ENCODE peak calls at places on chromosomes 13 and 19, in eight cellular contexts. X, D, S, E, I, M, W and Q are unnamed samples.

GRCh38 chr19:9836021-9836420 is 903 bp downstream of the PIN1 start:
- DNase-seq in D (no peak), X (no peak), E (peak; percentile 39), M (no peak), I (no peak), S (no peak), W (no peak), Q (no peak)

GRCh38 chr13:70613295-70613694 is 505.0 kb upstream of the KLHL1 start:
- DNase-seq in S (no peak), X (no peak), I (no peak), D (no peak), E (peak; percentile 28), W (no peak), M (no peak), Q (no peak)

GRCh38 chr19:46984077-46985010 is 35.3 kb upstream of the NPAS1 start:
- DNase-seq in W (no peak), D (no peak), M (peak; percentile 83), S (peak; percentile 74), I (no peak), E (peak; percentile 83), X (peak; percentile 69), Q (no peak)

GRCh38 chr13:73109288-73109899 is 50.6 kb downstream of the KLF5 start:
- DNase-seq in I (no peak), D (no peak), X (no peak), W (no peak), S (no peak), M (no peak), E (no peak), Q (no peak)

GRCh38 chr19:50371914-50372475 is 4.3 kb upstream of the NR1H2 start:
- DNase-seq in W (no peak), M (no peak), D (no peak), I (no peak), E (no peak), X (no peak), S (no peak), Q (no peak)

GRCh38 chr19:42252365-42253244 is 2.3 kb downstream of the ERF start:
- DNase-seq in I (no peak), E (peak; percentile 47), X (no peak), D (peak; percentile 72), M (peak; percentile 66), S (peak; percentile 65), W (no peak), Q (no peak)

GRCh38 chr13:59774511-59774911 is 389.2 kb downstream of the DIAPH3 start:
- DNase-seq in D (no peak), E (peak; percentile 77), S (no peak), X (no peak), W (no peak), I (no peak), M (no peak), Q (no peak)

GRCh38 chr13:41311607-41312500 is 787 bp downstream of the NAA16 start:
- DNase-seq in D (peak; percentile 75), S (peak; percentile 68), M (peak; percentile 51), E (peak; percentile 52), W (peak; percentile 53), X (peak; percentile 64), I (no peak), Q (peak; percentile 66)

GRCh38 chr13:36131215-36131930 is at the start of gene DCLK1:
- DNase-seq in E (peak; percentile 31), X (peak; percentile 88), I (no peak), D (peak; percentile 82), W (peak; percentile 21), S (peak; percentile 24), M (peak; percentile 73), Q (no peak)

GRCh38 chr19:48859711-48860572 is 8.5 kb downstream of the PLEKHA4 start:
- DNase-seq in S (peak; percentile 92), E (no peak), D (no peak), W (no peak), M (peak; percentile 41), X (no peak), I (no peak), Q (no peak)

GRCh38 chr19:49042177-49042576 is 1.5 kb upstream of the CGB5 start:
- DNase-seq in D (no peak), S (no peak), W (no peak), X (no peak), I (no peak), E (no peak), M (no peak), Q (no peak)

GRCh38 chr13:101452519-101453485 is at the start of gene ITGBL1:
- DNase-seq in S (no peak), I (no peak), W (no peak), E (peak; percentile 50), M (no peak), D (no peak), X (peak; percentile 61), Q (no peak)

GRCh38 chr13:34931572-34931971 is 10.5 kb upstream of the NBEA start:
- DNase-seq in S (no peak), E (no peak), X (no peak), D (no peak), M (no peak), W (no peak), I (no peak), Q (no peak)

GRCh38 chr13:78764665-78765064 is 105.7 kb upstream of the OBI1 start:
- DNase-seq in I (no peak), W (no peak), E (no peak), X (no peak), S (no peak), D (no peak), M (no peak), Q (no peak)

GRCh38 chr19:1651548-1652394 is 644 bp downstream of the TCF3 start:
- DNase-seq in X (peak; percentile 68), D (peak; percentile 73), M (peak; percentile 43), E (peak; percentile 23), S (peak; percentile 56), I (no peak), W (peak; percentile 58), Q (peak; percentile 67)

GRCh38 chr13:42355841-42356575 is 84.1 kb downstream of the AKAP11 start:
- DNase-seq in X (no peak), E (no peak), D (no peak), I (no peak), M (no peak), S (no peak), W (no peak), Q (no peak)

GRCh38 chr13:78603240-78603947 is at the start of gene POU4F1:
- DNase-seq in S (peak; percentile 25), M (no peak), D (no peak), X (peak; percentile 71), I (no peak), E (peak; percentile 26), W (peak; percentile 69), Q (peak; percentile 35)

DNA sequence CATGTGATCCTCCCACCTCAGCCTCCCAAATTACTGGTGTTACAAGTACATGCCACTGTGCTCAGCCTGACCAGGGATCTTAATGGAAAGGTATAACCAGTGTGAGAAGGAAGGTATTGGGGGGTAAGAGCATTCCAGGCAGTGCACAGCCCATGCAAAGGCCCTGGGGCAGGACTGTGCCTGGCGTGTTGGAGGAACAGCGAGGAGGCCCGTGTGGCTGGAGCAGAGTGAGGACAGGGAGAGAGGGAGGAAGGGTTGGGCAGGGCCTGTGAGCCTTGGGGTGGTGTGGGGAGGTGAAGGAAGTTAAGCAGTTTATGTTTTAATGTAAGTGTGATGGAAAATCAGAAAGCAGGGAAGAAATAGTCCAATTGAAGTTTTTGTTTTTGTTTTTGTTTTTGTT is 1.6 kb downstream of the TMIGD2 start:
- DNase-seq in D (no peak), E (no peak), M (no peak), W (no peak), S (no peak), I (no peak), X (no peak), Q (no peak)
- H3K27me3 ChIP-seq in D (no peaks in the 10 kb centered on the region), E (no peaks in the 10 kb centered on the region), M (peaks cover 21% of the 10 kb centered on the region), W (peaks cover 14% of the 10 kb centered on the region), S (peaks cover 9% of the 10 kb centered on the region), I (peaks cover 9% of the 10 kb centered on the region), X (peaks cover 9% of the 10 kb centered on the region), Q (no peaks in the 10 kb centered on the region)

DNA sequence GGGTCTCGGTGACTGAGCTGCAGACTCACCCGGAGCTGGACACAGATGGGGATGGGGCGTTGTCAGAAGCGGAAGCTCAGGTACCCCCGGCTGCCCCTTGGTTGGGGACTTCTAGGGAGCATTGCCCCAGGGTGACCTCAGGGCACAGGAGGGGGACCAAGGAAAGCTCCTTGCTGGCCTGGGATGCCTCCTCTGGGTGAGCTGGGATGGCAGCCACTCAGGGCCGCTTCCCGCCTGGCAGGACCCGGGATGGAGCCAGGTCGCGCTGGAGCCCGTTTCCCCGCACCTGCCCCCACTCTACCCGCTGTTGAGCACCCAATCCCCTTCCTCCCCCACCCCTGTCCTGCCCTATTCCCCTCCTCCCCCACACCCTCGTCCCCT is 10.8 kb downstream of the PRKCSH start:
- DNase-seq in S (no peak), X (no peak), E (no peak), I (no peak), D (no peak), M (no peak), W (no peak), Q (no peak)
- H3K36me3 ChIP-seq in S (no peaks in the 10 kb centered on the region), X (no peaks in the 10 kb centered on the region), E (peaks cover 38% of the 10 kb centered on the region), I (peaks cover 17% of the 10 kb centered on the region), D (no peaks in the 10 kb centered on the region), M (peaks cover 97% of the 10 kb centered on the region), W (peaks cover 52% of the 10 kb centered on the region), Q (peaks cover 47% of the 10 kb centered on the region)

GRCh38 chr13:27621366-27622101 is at the start of gene POLR1D:
- DNase-seq in S (peak; percentile 92), D (peak; percentile 84), X (peak; percentile 88), M (peak; percentile 83), E (peak; percentile 68), W (peak; percentile 89), I (peak; percentile 76), Q (peak; percentile 90)

GRCh38 chr13:27619093-27619705 is 1.1 kb downstream of the LNX2 start:
- DNase-seq in S (peak; percentile 73), W (no peak), E (peak; percentile 63), D (no peak), X (no peak), M (no peak), I (no peak), Q (no peak)

GRCh38 chr13:27621116-27621365 is 651 bp upstream of the POLR1D start:
- DNase-seq in X (no peak), M (no peak), S (no peak), W (no peak), E (no peak), D (no peak), I (no peak), Q (no peak)

GRCh38 chr13:27620377-27621115 is at the start of gene LNX2:
- DNase-seq in X (peak; percentile 99), S (peak; percentile 98), M (peak; percentile 98), I (peak; percentile 99), W (peak; percentile 99), D (peak; percentile 99), E (peak; percentile 95), Q (peak; percentile 94)

GRCh38 chr13:27619711-27620376 is 485 bp downstream of the LNX2 start:
- DNase-seq in X (peak; percentile 78), D (no peak), M (peak; percentile 58), E (peak; percentile 29), I (peak; percentile 54), S (no peak), W (peak; percentile 57), Q (peak; percentile 71)
- H3K27ac ChIP-seq in X (peak overlapping the region; percentile 98), D (peak overlapping the region; percentile 72), M (peak overlapping the region; percentile 98), E (peak overlapping the region; percentile 56), I (peak overlapping the region; percentile 99), S (peak overlapping the region; percentile 99), W (peak overlapping the region; percentile 99), Q (peak overlapping the region; percentile 97)

DNA sequence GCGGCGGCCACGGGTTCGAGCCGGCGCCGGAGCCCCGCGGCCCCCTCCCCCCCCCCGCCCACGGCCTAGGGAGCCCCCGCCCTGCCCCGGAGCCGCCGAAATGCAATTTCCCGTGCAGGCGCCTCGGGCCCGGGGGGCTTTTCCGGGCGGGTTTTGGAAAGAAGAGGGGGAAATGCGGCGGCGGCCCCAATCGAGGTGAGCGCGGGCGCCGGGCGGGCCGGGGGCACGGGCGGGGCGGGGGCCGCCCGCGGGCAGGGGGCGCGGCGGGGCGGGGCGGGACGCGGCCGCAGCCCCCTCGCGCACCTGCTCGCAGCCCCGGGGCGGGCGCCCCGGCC is 11.7 kb upstream of the NANOS3 start:
- DNase-seq in D (no peak), E (no peak), I (no peak), X (no peak), W (no peak), S (no peak), M (no peak), Q (no peak)
- H3K27me3 ChIP-seq in D (no peaks in the 10 kb centered on the region), E (no peaks in the 10 kb centered on the region), I (no peaks in the 10 kb centered on the region), X (peaks cover 2% of the 10 kb centered on the region), W (peaks cover 8% of the 10 kb centered on the region), S (no peaks in the 10 kb centered on the region), M (no peaks in the 10 kb centered on the region), Q (peaks cover 18% of the 10 kb centered on the region)